ENCODE peak calls at places on chromosomes 6 and 20, in four cellular contexts. H is SIG-M5; Y is astrocyte of the hippocampus; M is central memory CD8-positive, alpha-beta T cell. X is an unnamed sample.

GRCh38 chr6:170255426-170256125 is 35.3 kb downstream of the DLL1 start:
- DNase-seq in M (no peak), Y (no peak), H (no peak), X (no peak)

GRCh38 chr6:160088774-160089533 is 32.7 kb upstream of the SLC22A1 start:
- DNase-seq in Y (no peak), H (no peak), M (no peak), X (no peak)

GRCh38 chr20:50724851-50725721 is 6.3 kb upstream of the PARD6B start:
- DNase-seq in M (no peak), H (no peak), Y (peak), X (peak)

GRCh38 chr20:12827796-12828406 is 180.9 kb upstream of the SPTLC3 start:
- DNase-seq in M (no peak), Y (no peak), H (no peak), X (no peak)

GRCh38 chr6:4819706-4820283 is 43.6 kb downstream of the CDYL start:
- DNase-seq in Y (no peak), M (no peak), H (no peak), X (peak)

GRCh38 chr6:26216015-26216885 is 129.0 kb downstream of the HFE start:
- DNase-seq in Y (peak), M (peak), H (peak), X (peak)

GRCh38 chr20:3900187-3900604 is 11.0 kb downstream of the PANK2 start:
- DNase-seq in M (no peak), H (no peak), Y (no peak), X (no peak)

GRCh38 chr20:3203315-3204123 is 963 bp downstream of the DDRGK1 start:
- DNase-seq in M (peak), H (no peak), Y (peak), X (peak)

GRCh38 chr20:10309326-10309725 is 90.7 kb downstream of the SNAP25 start:
- DNase-seq in H (no peak), M (no peak), Y (peak), X (peak)